ENCODE peak calls at places on chromosomes 12 and 14, in five cellular contexts. Z is psoas muscle, J is heart left ventricle, Y is A549, Q is WERI-Rb-1. E is an unnamed sample.

GRCh38 chr12:53352331-53353258 is 16.4 kb upstream of the SP7 start:
- DNase-seq in Z (peak), J (peak), Q (peak), Y (peak), E (peak)

GRCh38 chr14:101562659-101563351 is 1.5 kb downstream of the DIO3 start:
- DNase-seq in Q (no peak), Y (no peak), Z (peak), J (no peak), E (no peak)

GRCh38 chr14:52315355-52315718 is 1.2 kb downstream of the PTGER2 start:
- DNase-seq in Q (no peak), Y (no peak), J (no peak), Z (no peak), E (no peak)

GRCh38 chr14:69525896-69526295 is 41.4 kb downstream of the PLEKHD1 start:
- DNase-seq in Z (no peak), J (no peak), Q (no peak), Y (no peak), E (no peak)

GRCh38 chr14:78358631-78359030 is 188.5 kb downstream of the NRXN3 start:
- DNase-seq in Q (no peak), J (no peak), Y (no peak), Z (no peak), E (no peak)

GRCh38 chr12:53657041-53657440 is 18.8 kb downstream of the ATP5MC2 start:
- DNase-seq in Z (no peak), J (no peak), Q (no peak), Y (no peak), E (no peak)

GRCh38 chr12:41743835-41744234 is 400.8 kb downstream of the GXYLT1 start:
- DNase-seq in Q (no peak), Z (no peak), J (no peak), Y (peak), E (no peak)

GRCh38 chr12:31849090-31849687 is 110.0 kb upstream of the RESF1 start:
- DNase-seq in Q (no peak), Z (no peak), Y (no peak), J (no peak), E (no peak)

GRCh38 chr12:22173154-22173553 is 127.1 kb downstream of the CMAS start:
- DNase-seq in Y (peak), Q (no peak), J (no peak), Z (no peak), E (no peak)

GRCh38 chr12:6950944-6951540 is at the start of gene PTPN6:
- DNase-seq in Q (no peak), Y (no peak), Z (peak), J (peak), E (no peak)

GRCh38 chr12:12432373-12432772 is 75.5 kb downstream of the BORCS5 start:
- DNase-seq in Q (no peak), J (no peak), Z (no peak), Y (no peak), E (no peak)

GRCh38 chr12:104903648-104904423 is 54.3 kb downstream of the SLC41A2 start:
- DNase-seq in Y (no peak), J (no peak), Z (no peak), Q (no peak), E (no peak)

GRCh38 chr14:92991536-92991935 is 68.6 kb downstream of the CHGA start:
- DNase-seq in J (no peak), Z (peak), Q (no peak), Y (no peak), E (no peak)

GRCh38 chr12:106245767-106246166 is 2.1 kb downstream of the CKAP4 start:
- DNase-seq in Z (peak), Q (no peak), Y (peak), J (peak), E (peak)

GRCh38 chr12:81520064-81520945 is 238.8 kb downstream of the PPFIA2 start:
- DNase-seq in Y (no peak), J (no peak), Z (no peak), Q (no peak), E (no peak)

GRCh38 chr12:104792570-104792969 is 165.5 kb downstream of the SLC41A2 start:
- DNase-seq in Q (no peak), J (peak), Z (no peak), Y (peak), E (peak)

GRCh38 chr12:29191267-29191889 is 42.3 kb downstream of the FAR2 start:
- DNase-seq in J (no peak), Y (no peak), Z (no peak), Q (no peak), E (no peak)

GRCh38 chr14:64946310-64947045 is 3.9 kb upstream of the GPX2 start:
- DNase-seq in Q (no peak), J (no peak), Z (no peak), Y (no peak), E (no peak)

GRCh38 chr12:124359671-124360581 is 65.0 kb downstream of the RFLNA start:
- DNase-seq in Q (no peak), J (peak), Z (peak), Y (no peak), E (peak)

GRCh38 chr14:54857830-54858269 is 44.8 kb downstream of the GCH1 start:
- DNase-seq in Z (no peak), J (no peak), Y (no peak), Q (no peak), E (no peak)

GRCh38 chr12:27595231-27595642 is 71.2 kb downstream of the PPFIBP1 start:
- DNase-seq in Z (peak), Y (no peak), J (no peak), Q (no peak), E (peak)

GRCh38 chr12:27593266-27593665 is 69.3 kb downstream of the PPFIBP1 start:
- DNase-seq in J (no peak), Y (no peak), Z (no peak), Q (no peak), E (no peak)

GRCh38 chr12:27588786-27589185 is 64.8 kb downstream of the PPFIBP1 start:
- DNase-seq in Q (no peak), Z (no peak), Y (no peak), J (no peak), E (no peak)

GRCh38 chr12:27589419-27589818 is 65.4 kb downstream of the PPFIBP1 start:
- DNase-seq in J (no peak), Z (no peak), Y (no peak), Q (no peak), E (no peak)

DNA sequence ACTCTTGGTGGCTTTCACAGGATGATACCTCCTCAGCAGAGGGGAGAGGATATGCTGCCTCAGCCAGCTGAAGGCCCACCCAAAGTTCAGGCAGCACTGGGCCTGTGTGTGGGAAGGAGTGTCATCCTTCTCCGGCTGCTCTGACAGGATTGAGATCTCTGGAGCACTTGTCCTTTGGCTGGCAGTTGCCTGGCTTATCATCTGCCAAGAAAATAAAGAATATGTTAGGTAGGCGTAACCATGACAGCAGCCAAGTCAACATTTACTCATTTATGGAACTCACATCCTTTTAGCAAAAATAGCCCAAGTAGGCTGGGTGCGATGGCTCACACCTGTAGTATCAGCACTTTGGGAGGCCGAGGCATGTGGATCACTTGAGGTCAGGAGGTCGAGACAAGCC is 68.5 kb downstream of the PPFIBP1 start:
- DNase-seq in Z (no peak), Y (no peak), Q (no peak), J (peak), E (peak)
- H3K27ac ChIP-seq in Z (no peak), Y (no peak), Q (no peak), J (peak), E (peak)

GRCh38 chr14:63205281-63205575 is 985 bp downstream of the RHOJ start:
- DNase-seq in Y (no peak), J (no peak), Q (no peak), Z (no peak), E (no peak)
- H3K27ac ChIP-seq in Y (no peak), J (peak), Q (no peak), Z (peak), E (peak)

GRCh38 chr14:56161658-56162057 is 43.4 kb downstream of the PELI2 start:
- DNase-seq in Z (no peak), J (no peak), Y (no peak), Q (no peak), E (no peak)
- H3K27ac ChIP-seq in Z (no peak), J (no peak), Y (no peak), Q (no peak), E (no peak)

GRCh38 chr12:95803817-95804216 is 13.3 kb upstream of the NTN4 start:
- DNase-seq in J (no peak), Q (no peak), Z (no peak), Y (no peak), E (no peak)

GRCh38 chr12:95804296-95804695 is 13.7 kb upstream of the NTN4 start:
- DNase-seq in Y (no peak), Q (no peak), J (no peak), Z (no peak), E (no peak)

GRCh38 chr12:95809000-95809680 is 18.6 kb upstream of the NTN4 start:
- DNase-seq in Y (no peak), Q (no peak), J (no peak), Z (no peak), E (no peak)

GRCh38 chr12:95808146-95808545 is 17.6 kb upstream of the NTN4 start:
- DNase-seq in Y (no peak), J (no peak), Q (no peak), Z (no peak), E (no peak)

GRCh38 chr12:95805864-95806669 is 15.5 kb upstream of the NTN4 start:
- DNase-seq in J (no peak), Y (peak), Q (no peak), Z (no peak), E (peak)
- H3K27ac ChIP-seq in J (peak), Y (peak), Q (no peak), Z (no peak), E (peak)

DNA sequence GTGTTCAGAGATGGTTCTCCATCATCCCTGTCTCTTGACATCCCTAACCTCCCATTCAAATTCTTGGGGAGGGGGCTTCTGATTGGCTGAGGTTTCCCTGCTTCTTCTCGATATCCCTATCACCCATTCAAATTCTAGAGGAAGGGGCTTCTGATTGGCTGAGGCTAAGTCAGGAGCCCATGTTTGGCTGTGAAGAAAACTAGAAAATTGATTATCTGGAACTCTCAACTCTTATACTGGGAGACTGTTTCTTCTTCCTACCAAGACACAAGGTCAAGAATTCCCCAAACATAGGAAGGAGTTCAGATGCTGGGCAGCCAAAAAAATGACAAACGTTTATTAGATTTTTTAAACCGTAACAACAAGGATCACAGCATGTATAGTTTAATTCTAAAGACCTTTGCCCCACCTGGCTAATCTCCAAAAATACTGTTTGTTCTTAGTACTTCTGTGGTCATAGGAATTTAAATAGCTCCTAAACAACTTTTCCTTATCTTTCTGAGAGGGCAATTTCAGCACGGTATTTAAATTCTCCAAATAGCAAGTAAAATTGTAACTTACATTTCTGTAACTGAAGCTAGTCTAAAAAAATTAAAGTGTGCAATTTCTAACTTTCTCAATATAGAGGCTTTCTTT is 26.4 kb downstream of the SPIC start:
- DNase-seq in Q (no peak), Z (no peak), J (no peak), Y (no peak), E (no peak)
- H3K27ac ChIP-seq in Q (no peak), Z (peak), J (no peak), Y (no peak), E (no peak)

GRCh38 chr12:113898466-113898865 is 67.7 kb downstream of the RBM19 start:
- DNase-seq in Y (no peak), Q (no peak), J (no peak), Z (no peak), E (no peak)

GRCh38 chr12:113899042-113899843 is 66.9 kb downstream of the RBM19 start:
- DNase-seq in J (no peak), Z (no peak), Q (no peak), Y (no peak), E (no peak)

GRCh38 chr12:113897406-113897805 is 68.7 kb downstream of the RBM19 start:
- DNase-seq in J (no peak), Y (no peak), Z (no peak), Q (no peak), E (no peak)

GRCh38 chr12:113900711-113901110 is 65.4 kb downstream of the RBM19 start:
- DNase-seq in Y (no peak), J (no peak), Q (no peak), Z (no peak), E (no peak)

GRCh38 chr12:113899844-113900471 is 66.2 kb downstream of the RBM19 start:
- DNase-seq in J (no peak), Z (no peak), Y (no peak), Q (no peak), E (no peak)
- H3K27ac ChIP-seq in J (no peak), Z (no peak), Y (no peak), Q (no peak), E (no peak)

E was measured in tibial artery.